ENCODE peak calls at places on chromosomes 4 and X, in ten cellular contexts. J, D, F, V, C, X, Q, O, G and Z are unnamed samples.

GRCh38 chr4:130820448-130820847 is 1724.5 kb downstream of the C4orf33 start:
- DNase-seq in J (no peak), D (no peak), F (no peak), V (no peak), C (no peak), X (no peak), Q (no peak), O (no peak), G (no peak), Z (no peak)

GRCh38 chr4:98148856-98149255 is 5.6 kb upstream of the STPG2 start:
- DNase-seq in J (no peak), D (no peak), F (no peak), V (no peak), C (no peak), X (no peak), Q (no peak), O (no peak), G (no peak), Z (no peak)

GRCh38 chr4:83308672-83309071 is 24.1 kb upstream of the COQ2 start:
- DNase-seq in J (peak), D (no peak), F (no peak), V (no peak), C (no peak), X (no peak), Q (no peak), O (no peak), G (no peak), Z (no peak)

GRCh38 chrX:153340111-153340510 is 6.2 kb downstream of the ZNF275 start:
- DNase-seq in J (no peak), D (no peak), F (no peak), V (no peak), C (no peak), X (no peak), Q (no peak), O (no peak), G (no peak), Z (no peak)

GRCh38 chrX:121886557-121886956 is 839.1 kb downstream of the GLUD2 start:
- DNase-seq in J (no peak), D (peak), F (no peak), V (no peak), C (no peak), X (no peak), Q (no peak), O (no peak), G (no peak), Z (no peak)

GRCh38 chrX:14927391-14927790 is 54.2 kb downstream of the MOSPD2 start:
- DNase-seq in J (no peak), D (no peak), F (no peak), V (peak), C (no peak), X (no peak), Q (no peak), O (no peak), G (no peak), Z (no peak)

GRCh38 chr4:145481164-145481941 is at the start of gene SMAD1:
- DNase-seq in J (peak), D (peak), F (peak), V (peak), C (no peak), X (peak), Q (peak), O (peak), G (peak), Z (peak)

GRCh38 chrX:119758682-119759332 is 419 bp downstream of the SOWAHD start:
- DNase-seq in J (peak), D (no peak), F (no peak), V (peak), C (peak), X (no peak), Q (no peak), O (no peak), G (no peak), Z (no peak)

GRCh38 chr4:82652062-82652461 is 90.3 kb upstream of the TMEM150C start:
- DNase-seq in J (no peak), D (no peak), F (no peak), V (peak), C (no peak), X (no peak), Q (no peak), O (no peak), G (no peak), Z (no peak)

GRCh38 chr4:72909461-72909860 is 160.1 kb downstream of the COX18 start:
- DNase-seq in J (peak), D (no peak), F (no peak), V (peak), C (no peak), X (no peak), Q (peak), O (no peak), G (peak), Z (no peak)

GRCh38 chr4:75005727-75006126 is 72.8 kb downstream of the PARM1 start:
- DNase-seq in J (no peak), D (no peak), F (no peak), V (no peak), C (no peak), X (no peak), Q (no peak), O (no peak), G (no peak), Z (no peak)

GRCh38 chrX:104084534-104085277 is 8.7 kb upstream of the TMSB15C start:
- DNase-seq in J (no peak), D (no peak), F (no peak), V (no peak), C (no peak), X (no peak), Q (no peak), O (no peak), G (no peak), Z (no peak)

DNA sequence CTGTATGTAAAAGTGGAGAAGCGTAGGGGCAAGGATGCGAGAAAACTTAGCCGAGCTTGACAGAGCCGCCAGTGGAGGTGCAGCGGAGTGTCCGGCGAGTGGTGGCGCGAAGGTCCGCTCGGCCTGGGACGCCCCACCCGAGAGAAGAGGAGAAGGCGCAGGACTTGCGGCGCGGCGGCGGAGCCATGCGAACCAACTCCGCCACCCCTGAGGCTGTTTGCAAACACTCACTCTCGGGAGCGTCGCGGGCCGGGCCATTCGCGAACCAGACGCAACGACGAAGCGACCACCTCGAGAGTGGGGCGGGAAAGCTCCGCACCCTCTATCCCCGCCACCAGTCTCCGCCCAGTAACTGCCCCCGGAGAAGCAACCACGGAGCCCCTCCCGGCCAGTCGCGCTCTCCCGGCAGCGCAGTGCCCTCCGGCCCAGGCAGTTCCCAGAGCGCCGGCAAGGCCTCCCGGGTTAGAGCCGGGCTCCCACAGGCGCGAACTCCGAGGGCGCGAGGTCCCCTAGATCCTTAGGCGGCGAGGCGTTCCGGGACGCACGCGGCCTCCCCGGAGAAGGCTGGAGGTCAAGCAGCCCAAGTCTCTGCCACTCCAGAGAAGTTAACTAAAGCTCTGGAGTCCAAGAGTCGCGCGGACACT is 2.2 kb upstream of the MAB21L2 start:
- DNase-seq in J (peak), D (no peak), F (no peak), V (peak), C (no peak), X (no peak), Q (no peak), O (no peak), G (peak), Z (no peak)
- H3K27ac ChIP-seq in J (no peak), D (no peak), F (no peak), V (no peak), C (no peak), X (no peak), Q (no peak), O (peak), G (no peak), Z (no peak)

GRCh38 chrX:77014655-77015377 is 432.4 kb upstream of the FGF16 start:
- DNase-seq in J (peak), D (no peak), F (no peak), V (no peak), C (no peak), X (peak), Q (no peak), O (no peak), G (no peak), Z (no peak)
- H3K27ac ChIP-seq in J (no peak), D (no peak), F (no peak), V (no peak), C (no peak), X (no peak), Q (no peak), O (no peak), G (no peak), Z (no peak)

DNA sequence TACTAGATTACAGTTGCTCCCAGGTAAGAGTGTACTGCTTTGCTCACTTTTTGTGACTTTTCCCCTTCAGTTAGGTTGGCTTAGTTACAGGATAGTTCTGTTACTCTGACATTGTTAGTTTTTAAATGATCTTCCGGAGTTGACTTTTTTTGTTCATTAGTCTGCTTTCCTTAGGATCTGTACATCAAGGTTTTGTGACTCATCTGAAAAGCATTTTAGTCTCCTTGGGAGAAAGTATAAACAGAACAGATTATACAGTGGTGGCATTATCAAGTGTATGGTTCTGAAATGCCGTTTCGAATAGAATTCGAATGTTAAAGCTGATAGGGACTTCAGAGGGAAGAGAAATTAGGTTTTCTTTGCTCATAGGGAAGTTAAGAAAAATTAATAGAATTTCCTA is 63.3 kb downstream of the USP9X start:
- DNase-seq in J (no peak), D (no peak), F (no peak), V (peak), C (no peak), X (no peak), Q (no peak), O (no peak), G (no peak), Z (no peak)
- H3K27ac ChIP-seq in J (no peak), D (no peak), F (no peak), V (peak), C (no peak), X (peak), Q (no peak), O (no peak), G (no peak), Z (no peak)

DNA sequence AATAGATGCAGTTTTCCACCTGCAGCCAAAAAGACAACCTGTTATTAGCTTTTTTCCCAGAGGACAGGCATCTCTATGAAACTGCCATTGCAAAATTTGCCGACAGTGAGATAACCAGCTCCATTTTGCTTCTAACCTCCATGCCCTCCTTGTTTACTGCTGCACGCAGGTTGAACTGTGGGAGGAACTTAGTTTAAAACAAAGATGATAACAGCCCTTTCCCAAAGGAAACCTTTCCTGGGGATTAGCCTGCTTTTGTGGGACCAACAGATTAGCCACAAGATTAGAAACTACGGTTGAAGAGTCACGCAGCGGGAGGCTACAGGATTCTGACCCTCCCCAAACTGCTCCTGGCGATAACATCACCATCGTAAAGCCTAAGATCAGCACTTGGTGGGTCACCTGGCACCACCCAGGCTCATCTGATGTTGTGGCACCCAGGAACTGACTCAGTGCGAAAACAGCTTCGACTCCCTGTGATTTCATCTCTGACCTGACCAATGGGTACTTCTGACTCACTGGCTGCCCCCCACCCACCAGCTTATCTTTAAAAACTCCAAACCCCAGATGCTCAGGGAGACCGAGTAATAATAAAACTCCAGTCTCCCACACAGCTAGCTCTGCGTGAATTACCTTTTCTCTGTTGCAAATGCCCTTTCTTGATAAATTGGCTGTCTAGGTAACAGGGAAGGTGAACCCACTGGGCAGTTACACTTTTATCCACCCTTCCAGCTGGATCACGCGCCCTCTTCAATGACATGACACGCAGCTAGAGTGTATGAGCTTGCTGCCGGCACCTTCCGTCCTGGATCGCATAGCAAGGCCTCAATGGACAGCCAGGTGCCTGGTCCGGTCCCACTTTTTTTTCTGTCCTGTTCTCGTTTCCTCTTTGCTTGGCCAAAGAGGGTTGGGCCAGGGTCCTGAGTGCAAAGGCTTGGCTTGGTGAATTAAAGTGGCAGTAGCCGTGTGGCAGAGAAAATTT is 27.2 kb downstream of the NOP14 start:
- DNase-seq in J (no peak), D (peak), F (no peak), V (peak), C (peak), X (peak), Q (no peak), O (no peak), G (peak), Z (peak)
- H3K27ac ChIP-seq in J (no peak), D (peak), F (peak), V (peak), C (peak), X (peak), Q (no peak), O (peak), G (no peak), Z (peak)

GRCh38 chr4:107863850-107864371 is 39.2 kb downstream of the SGMS2 start:
- DNase-seq in J (no peak), D (peak), F (no peak), V (peak), C (no peak), X (peak), Q (no peak), O (no peak), G (no peak), Z (no peak)
- H3K27ac ChIP-seq in J (no peak), D (no peak), F (no peak), V (no peak), C (no peak), X (peak), Q (no peak), O (peak), G (no peak), Z (peak)

GRCh38 chr4:179415842-179416223 is 1973.6 kb upstream of the AGA start:
- DNase-seq in J (no peak), D (no peak), F (no peak), V (no peak), C (no peak), X (peak), Q (no peak), O (no peak), G (no peak), Z (no peak)
- H3K27ac ChIP-seq in J (no peak), D (no peak), F (no peak), V (no peak), C (no peak), X (no peak), Q (no peak), O (no peak), G (no peak), Z (no peak)

GRCh38 chrX:17192111-17192510 is 182.9 kb upstream of the NHS start:
- DNase-seq in J (no peak), D (no peak), F (no peak), V (no peak), C (no peak), X (no peak), Q (no peak), O (no peak), G (no peak), Z (no peak)
- H3K27ac ChIP-seq in J (no peak), D (no peak), F (no peak), V (no peak), C (no peak), X (no peak), Q (no peak), O (no peak), G (no peak), Z (no peak)

DNA sequence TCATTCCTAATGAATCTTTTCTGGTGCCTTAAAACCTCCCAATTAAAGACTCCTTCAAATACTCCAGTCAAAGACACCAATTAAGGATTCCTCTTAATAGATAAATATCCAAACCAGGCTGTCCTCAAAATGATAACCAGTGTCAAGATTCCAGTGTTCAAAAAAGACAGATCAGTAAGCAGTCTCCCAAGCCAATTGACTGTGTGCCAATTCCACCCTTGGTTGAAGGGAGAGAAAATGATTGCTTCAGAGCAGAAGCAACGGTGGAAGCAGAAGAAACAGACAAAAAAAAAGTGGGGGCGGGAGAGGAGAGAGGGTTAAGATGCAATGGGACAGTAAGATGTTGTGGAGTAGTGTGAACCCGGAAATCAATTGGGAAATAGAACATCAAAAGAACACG is 216.0 kb upstream of the FTHL17 start:
- DNase-seq in J (no peak), D (no peak), F (no peak), V (no peak), C (no peak), X (no peak), Q (no peak), O (no peak), G (no peak), Z (no peak)
- H3K27ac ChIP-seq in J (no peak), D (no peak), F (no peak), V (no peak), C (no peak), X (no peak), Q (no peak), O (no peak), G (no peak), Z (no peak)

DNA sequence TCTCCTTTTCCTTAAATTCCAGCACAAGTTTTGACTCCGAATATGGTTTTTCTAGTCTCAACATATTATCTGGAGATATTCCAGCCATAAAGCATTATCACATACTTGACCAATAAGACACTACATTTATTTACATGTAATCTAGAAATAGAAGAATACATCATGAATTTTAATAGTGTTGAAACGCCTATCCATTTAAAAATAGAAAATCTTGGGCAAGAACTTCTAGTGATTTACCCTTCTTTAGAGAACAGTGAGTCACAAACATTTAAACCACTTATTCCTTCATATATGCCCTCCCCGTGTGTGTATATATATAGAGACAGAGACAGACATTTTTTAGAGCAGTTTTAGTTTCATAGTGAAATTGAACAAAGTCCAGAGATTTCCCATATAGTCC is 161.5 kb downstream of the SOWAHB start:
- DNase-seq in J (no peak), D (no peak), F (no peak), V (peak), C (no peak), X (no peak), Q (no peak), O (no peak), G (no peak), Z (no peak)
- H3K27ac ChIP-seq in J (no peak), D (no peak), F (no peak), V (peak), C (no peak), X (no peak), Q (no peak), O (peak), G (no peak), Z (no peak)

GRCh38 chrX:154360155-154360713 is 14.2 kb downstream of the FLNA start:
- DNase-seq in J (no peak), D (no peak), F (no peak), V (no peak), C (no peak), X (no peak), Q (no peak), O (no peak), G (no peak), Z (no peak)

GRCh38 chrX:154359362-154360154 is 14.9 kb downstream of the FLNA start:
- DNase-seq in J (no peak), D (no peak), F (no peak), V (no peak), C (no peak), X (no peak), Q (no peak), O (no peak), G (no peak), Z (no peak)

GRCh38 chrX:154357205-154357604 is 17.2 kb downstream of the FLNA start:
- DNase-seq in J (no peak), D (no peak), F (no peak), V (no peak), C (no peak), X (no peak), Q (no peak), O (no peak), G (no peak), Z (no peak)

GRCh38 chrX:154358011-154358410 is 16.4 kb downstream of the FLNA start:
- DNase-seq in J (no peak), D (no peak), F (no peak), V (no peak), C (no peak), X (no peak), Q (no peak), O (no peak), G (no peak), Z (no peak)

GRCh38 chrX:154358829-154359228 is 15.6 kb downstream of the FLNA start:
- DNase-seq in J (no peak), D (no peak), F (no peak), V (no peak), C (no peak), X (no peak), Q (no peak), O (no peak), G (no peak), Z (no peak)
- H3K27ac ChIP-seq in J (no peak), D (no peak), F (no peak), V (no peak), C (no peak), X (no peak), Q (no peak), O (peak), G (no peak), Z (no peak)